ENCODE peak calls at places on chromosome 21, in nine cellular contexts. N, M, D, B, F, O, Z, W and S are unnamed samples.

GRCh38 chr21:43926196-43926595 is 61.2 kb downstream of the AGPAT3 start:
- DNase-seq in W (no peak), M (no peak), D (no peak), N (no peak), Z (no peak), F (no peak), B (no peak), O (no peak), S (no peak)

GRCh38 chr21:42056996-42057689 is 14.0 kb upstream of the UMODL1 start:
- DNase-seq in F (peak; percentile 97), M (peak; percentile 58), O (peak; percentile 86), N (peak; percentile 74), W (no peak), D (no peak), B (peak; percentile 44), Z (peak; percentile 56), S (no peak)

GRCh38 chr21:37704751-37705150 is 211.5 kb downstream of the KCNJ6 start:
- DNase-seq in D (no peak), B (peak; percentile 74), F (no peak), Z (no peak), W (no peak), M (no peak), O (no peak), N (no peak), S (no peak)

GRCh38 chr21:43712268-43712942 is 6.5 kb upstream of the PDXK start:
- DNase-seq in N (peak; percentile 83), F (no peak), B (peak; percentile 99), D (no peak), W (no peak), O (peak; percentile 61), M (peak; percentile 81), Z (peak; percentile 75), S (no peak)

GRCh38 chr21:35390013-35390776 is 341.1 kb upstream of the RUNX1 start:
- DNase-seq in M (peak; percentile 68), Z (peak; percentile 20), N (peak; percentile 62), O (peak; percentile 47), B (peak; percentile 86), D (no peak), W (no peak), F (no peak), S (no peak)

GRCh38 chr21:17269760-17270159 is 243.1 kb upstream of the CXADR start:
- DNase-seq in B (no peak), Z (no peak), D (no peak), W (no peak), M (no peak), N (no peak), O (no peak), F (no peak), S (no peak)

GRCh38 chr21:43323244-43324005 is 103.5 kb downstream of the SIK1 start:
- DNase-seq in B (no peak), W (no peak), N (peak; percentile 95), O (no peak), F (no peak), D (no peak), M (peak; percentile 27), Z (no peak), S (no peak)

GRCh38 chr21:44842721-44843445 is 25.0 kb upstream of the SUMO3 start:
- DNase-seq in Z (no peak), B (no peak), O (no peak), M (no peak), F (no peak), N (no peak), D (no peak), W (no peak), S (no peak)

GRCh38 chr21:43720539-43721224 is 1.8 kb downstream of the PDXK start:
- DNase-seq in D (no peak), O (no peak), M (no peak), B (no peak), W (no peak), F (no peak), N (no peak), Z (no peak), S (no peak)

GRCh38 chr21:17527240-17527639 is 14.4 kb downstream of the CXADR start:
- DNase-seq in M (no peak), N (no peak), F (no peak), O (no peak), D (no peak), Z (peak; percentile 47), B (peak; percentile 64), W (no peak), S (peak; percentile 83)